ENCODE peak calls at places on chromosomes 1 and 21, in five cellular contexts. O, E, A, K and G are unnamed samples.

GRCh38 chr1:28449904-28450303 is 55.9 kb upstream of the RCC1 start:
- DNase-seq in O (no peak), E (peak; percentile 85), A (no peak), K (no peak), G (no peak)

GRCh38 chr1:100736766-100737165 is 17.2 kb downstream of the VCAM1 start:
- DNase-seq in O (no peak), E (no peak), A (no peak), K (no peak), G (no peak)

GRCh38 chr1:9787702-9788101 is 36.1 kb downstream of the CLSTN1 start:
- DNase-seq in O (peak; percentile 34), E (no peak), A (no peak), K (peak; percentile 45), G (no peak)

GRCh38 chr1:248696261-248696660 is 6.3 kb downstream of the OR14I1 start:
- DNase-seq in O (no peak), E (peak; percentile 15), A (no peak), K (peak; percentile 48), G (peak; percentile 38)

GRCh38 chr1:91795601-91796389 is 90.2 kb downstream of the TGFBR3 start:
- DNase-seq in O (no peak), E (no peak), A (peak; percentile 34), K (no peak), G (no peak)

GRCh38 chr1:31767225-31767624 is 3.1 kb upstream of the ADGRB2 start:
- DNase-seq in O (no peak), E (no peak), A (no peak), K (no peak), G (no peak)

GRCh38 chr1:166971252-166971651 is 4.1 kb downstream of the ILDR2 start:
- DNase-seq in O (no peak), E (no peak), A (no peak), K (no peak), G (no peak)

GRCh38 chr1:175015243-175015642 is 8.0 kb downstream of the MRPS14 start:
- DNase-seq in O (no peak), E (no peak), A (no peak), K (no peak), G (no peak)

GRCh38 chr21:36706951-36707762 is 8.2 kb downstream of the SIM2 start:
- DNase-seq in O (no peak), E (no peak), A (no peak), K (no peak), G (no peak)

GRCh38 chr1:3368711-3369436 is 85.6 kb upstream of the ARHGEF16 start:
- DNase-seq in O (no peak), E (no peak), A (no peak), K (no peak), G (no peak)

GRCh38 chr1:94265931-94266330 is 28.5 kb upstream of the ARHGAP29 start:
- DNase-seq in O (no peak), E (no peak), A (no peak), K (no peak), G (no peak)

GRCh38 chr21:37530901-37531351 is 164.4 kb downstream of the DYRK1A start:
- DNase-seq in O (no peak), E (no peak), A (no peak), K (no peak), G (no peak)

GRCh38 chr1:2229032-2229920 is 1.2 kb downstream of the SKI start:
- DNase-seq in O (peak; percentile 94), E (peak; percentile 51), A (peak; percentile 69), K (peak; percentile 77), G (peak; percentile 74)

GRCh38 chr1:200435200-200435780 is 25.5 kb upstream of the ZNF281 start:
- DNase-seq in O (no peak), E (no peak), A (no peak), K (no peak), G (no peak)

GRCh38 chr1:244173765-244174164 is 122.7 kb downstream of the ZBTB18 start:
- DNase-seq in O (no peak), E (no peak), A (no peak), K (no peak), G (no peak)

GRCh38 chr1:23441446-23442148 is 17.0 kb upstream of the TCEA3 start:
- DNase-seq in O (no peak), E (no peak), A (no peak), K (no peak), G (no peak)

GRCh38 chr1:62110198-62110817 is 84.3 kb upstream of the L1TD1 start:
- DNase-seq in O (no peak), E (no peak), A (no peak), K (no peak), G (no peak)

GRCh38 chr1:234745844-234746797 is 136.1 kb upstream of the IRF2BP2 start:
- DNase-seq in O (no peak), E (peak; percentile 83), A (no peak), K (no peak), G (no peak)

GRCh38 chr1:119731060-119731459 is 19.3 kb downstream of the PHGDH start:
- DNase-seq in O (no peak), E (no peak), A (no peak), K (no peak), G (no peak)

GRCh38 chr1:228097333-228098081 is 5.6 kb downstream of the C1orf35 start:
- DNase-seq in O (peak; percentile 63), E (no peak), A (no peak), K (no peak), G (peak; percentile 21)

GRCh38 chr1:228098323-228098931 is 4.7 kb downstream of the C1orf35 start:
- DNase-seq in O (peak; percentile 59), E (peak; percentile 9), A (no peak), K (no peak), G (no peak)

GRCh38 chr1:228101614-228101993 is 1.5 kb downstream of the C1orf35 start:
- DNase-seq in O (peak; percentile 68), E (peak; percentile 30), A (no peak), K (no peak), G (no peak)

GRCh38 chr1:228100822-228101613 is 2.1 kb downstream of the C1orf35 start:
- DNase-seq in O (peak; percentile 66), E (peak; percentile 42), A (no peak), K (no peak), G (peak; percentile 45)

DNA sequence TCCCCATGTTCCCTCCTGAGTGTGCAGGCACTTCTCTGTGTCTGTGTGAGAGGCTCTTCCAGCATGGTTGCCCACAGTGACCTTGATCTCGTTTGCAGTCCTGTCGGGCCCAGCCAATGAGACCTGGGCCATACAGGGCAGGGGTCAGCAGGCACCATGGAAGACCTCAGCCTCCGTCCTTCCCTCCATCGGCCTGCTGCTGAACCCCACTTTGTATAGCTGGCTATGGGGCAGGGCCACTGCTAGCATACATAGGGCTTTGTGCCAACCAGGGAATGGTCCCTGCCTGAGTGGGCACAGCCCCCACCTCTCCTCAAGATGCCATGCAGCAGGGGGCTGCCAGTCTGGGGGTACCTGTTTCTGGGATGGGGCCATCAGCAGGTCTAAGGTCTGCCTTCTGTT is 3.8 kb downstream of the C1orf35 start:
- DNase-seq in O (peak; percentile 65), E (peak; percentile 8), A (no peak), K (no peak), G (no peak)
- TF ChIP-seq POLR2AphosphoS5 in O (no peak), E (peak; percentile 48), A (no peak), K (no peak), G (no peak)

GRCh38 chr1:202320081-202320405 is 21.7 kb downstream of the UBE2T start:
- DNase-seq in O (no peak), E (no peak), A (no peak), K (no peak), G (no peak)
- H3K4me3 ChIP-seq in O (no peak overlapping the region), E (no peak overlapping the region), A (no peak overlapping the region), K (no peak overlapping the region), G (no peak overlapping the region)

GRCh38 chr1:160680399-160680798 is 31.2 kb downstream of the CD48 start:
- DNase-seq in O (no peak), E (no peak), A (no peak), K (no peak), G (no peak)
- TF ChIP-seq POLR2AphosphoS5 in O (no peak), E (no peak), A (no peak), K (no peak), G (no peak)

GRCh38 chr1:210342986-210343780 is 14.5 kb downstream of the HHAT start:
- DNase-seq in O (no peak), E (no peak), A (no peak), K (no peak), G (no peak)
- H3K4me3 ChIP-seq in O (peak overlapping the region; percentile 31), E (no peak overlapping the region), A (peak overlapping the region; percentile 13), K (peak overlapping the region; percentile 28), G (peak overlapping the region; percentile 40)

DNA sequence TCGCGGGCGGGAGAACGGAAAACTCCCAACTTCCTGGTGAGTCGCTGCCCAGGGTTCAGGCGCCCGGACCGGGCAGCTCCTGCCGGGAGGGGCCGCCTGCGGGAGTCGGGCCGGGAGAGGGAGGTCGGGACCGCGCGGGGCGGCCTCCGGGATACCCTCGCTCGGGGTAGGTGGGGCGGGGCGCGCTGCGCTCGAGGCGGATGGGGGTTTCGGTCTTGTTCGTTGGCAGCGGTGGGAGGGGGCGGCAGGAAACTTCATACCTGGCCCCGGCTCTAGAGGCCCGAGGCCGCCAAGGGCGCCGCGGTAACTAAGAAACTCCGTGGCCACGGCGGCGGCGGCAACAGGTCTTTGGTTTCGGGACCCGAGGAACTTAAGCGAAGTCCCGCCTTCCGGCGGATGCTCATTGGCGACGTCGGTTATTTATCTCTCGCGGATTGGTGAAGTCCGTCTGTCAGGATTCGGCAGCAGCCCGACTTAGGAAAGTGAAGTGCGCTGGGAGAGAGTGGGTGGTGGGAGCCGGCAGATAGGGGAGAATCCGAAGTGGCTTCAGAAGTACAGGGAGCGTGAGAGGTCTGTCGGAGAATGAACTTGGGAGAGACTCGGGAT is 546 bp downstream of the NEK7 start:
- DNase-seq in O (peak; percentile 94), E (peak; percentile 88), A (peak; percentile 94), K (peak; percentile 91), G (peak; percentile 90)
- TF ChIP-seq POLR2AphosphoS5 in O (peak; percentile 87), E (no peak), A (peak; percentile 88), K (peak; percentile 65), G (peak; percentile 54)

DNA sequence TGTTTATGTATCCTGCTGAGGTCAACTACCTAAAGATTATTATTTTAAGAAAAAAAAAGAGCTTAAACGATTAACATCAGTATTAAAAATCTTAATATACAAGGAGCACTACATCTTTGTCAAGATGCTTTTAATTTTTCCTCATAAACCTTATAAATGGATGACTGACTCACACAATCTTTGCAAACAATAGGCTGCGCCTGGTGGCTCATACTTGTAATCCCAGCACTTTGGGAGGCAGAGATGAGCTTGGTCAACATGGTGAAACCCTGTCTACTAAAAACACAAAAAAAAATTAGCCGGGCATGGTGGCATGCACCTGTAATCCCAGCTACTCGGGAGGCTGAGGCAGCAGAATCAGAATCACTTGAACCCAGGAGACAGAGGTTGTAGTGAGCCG is 1.7 kb downstream of the KHDC4 start:
- DNase-seq in O (no peak), E (no peak), A (no peak), K (no peak), G (no peak)
- H3K4me3 ChIP-seq in O (no peak overlapping the region), E (peak overlapping the region; percentile 81), A (no peak overlapping the region), K (peak overlapping the region; percentile 80), G (peak overlapping the region; percentile 74)

GRCh38 chr21:25571726-25572121 is 35.6 kb downstream of the MRPL39 start:
- DNase-seq in O (no peak), E (no peak), A (no peak), K (no peak), G (no peak)

GRCh38 chr21:25569711-25570110 is 37.6 kb downstream of the MRPL39 start:
- DNase-seq in O (no peak), E (no peak), A (no peak), K (no peak), G (no peak)

GRCh38 chr21:25573409-25574206 is 33.7 kb downstream of the MRPL39 start:
- DNase-seq in O (no peak), E (peak; percentile 38), A (no peak), K (no peak), G (no peak)

GRCh38 chr21:25569084-25569483 is 38.2 kb downstream of the MRPL39 start:
- DNase-seq in O (no peak), E (no peak), A (no peak), K (no peak), G (no peak)

GRCh38 chr21:25572895-25573310 is 34.4 kb downstream of the MRPL39 start:
- DNase-seq in O (no peak), E (no peak), A (no peak), K (no peak), G (no peak)
- TF ChIP-seq POLR2AphosphoS5 in O (no peak), E (no peak), A (no peak), K (no peak), G (no peak)